ENCODE peak calls at places on chromosome 14, in four cellular contexts. C is stomach, N is astrocyte of the spinal cord, X is IMR-90. S is an unnamed sample.

GRCh38 chr14:67221248-67221981 is 19.8 kb upstream of the PALS1 start:
- DNase-seq in C (no peak), N (peak; percentile 79), X (peak; percentile 80), S (peak; percentile 18)

GRCh38 chr14:52360831-52361230 is 46.7 kb downstream of the PTGER2 start:
- DNase-seq in C (peak; percentile 46), N (no peak), X (no peak), S (no peak)

GRCh38 chr14:87745507-87746118 is 247.4 kb downstream of the GALC start:
- DNase-seq in C (no peak), N (peak; percentile 2), X (peak; percentile 7), S (peak; percentile 53)

GRCh38 chr14:69263364-69263763 is 3.4 kb downstream of the GALNT16 start:
- DNase-seq in C (no peak), N (peak; percentile 93), X (peak; percentile 93), S (peak; percentile 99)

GRCh38 chr14:81401420-81402122 is 1.4 kb upstream of the STON2 start:
- DNase-seq in C (no peak), N (peak; percentile 97), X (peak; percentile 64), S (peak; percentile 97)

GRCh38 chr14:91899213-91899612 is 31.9 kb upstream of the TC2N start:
- DNase-seq in C (peak; percentile 70), N (no peak), X (no peak), S (no peak)

GRCh38 chr14:97262336-97262735 is 465.2 kb downstream of the VRK1 start:
- DNase-seq in C (no peak), N (no peak), X (no peak), S (no peak)

GRCh38 chr14:92633724-92634123 is 114.7 kb downstream of the LGMN start:
- DNase-seq in C (no peak), N (peak; percentile 32), X (peak; percentile 78), S (peak; percentile 54)

GRCh38 chr14:25049559-25050493 is at the start of gene STXBP6:
- DNase-seq in C (peak; percentile 77), N (peak; percentile 45), X (peak; percentile 65), S (peak; percentile 42)

GRCh38 chr14:92546347-92547053 is 32.9 kb downstream of the RIN3 start:
- DNase-seq in C (no peak), N (peak; percentile 43), X (peak; percentile 82), S (peak; percentile 51)

GRCh38 chr14:63269561-63270225 is 49.0 kb downstream of the GPHB5 start:
- DNase-seq in C (no peak), N (no peak), X (no peak), S (peak; percentile 9)

GRCh38 chr14:63493246-63493645 is 49.9 kb downstream of the PPP2R5E start:
- DNase-seq in C (no peak), N (no peak), X (peak; percentile 33), S (peak; percentile 32)

GRCh38 chr14:55373784-55374725 is 37.6 kb downstream of the ATG14 start:
- DNase-seq in C (no peak), N (peak; percentile 56), X (peak; percentile 77), S (peak; percentile 53)

GRCh38 chr14:102723650-102724049 is 53.6 kb upstream of the TRAF3 start:
- DNase-seq in C (no peak), N (no peak), X (no peak), S (no peak)

GRCh38 chr14:79543966-79544365 is 667.3 kb downstream of the DIO2 start:
- DNase-seq in C (no peak), N (peak; percentile 82), X (peak; percentile 66), S (peak; percentile 58)

GRCh38 chr14:29348504-29348903 is 579.1 kb downstream of the PRKD1 start:
- DNase-seq in C (no peak), N (no peak), X (peak; percentile 21), S (peak; percentile 67)

GRCh38 chr14:25431211-25432076 is 381.5 kb upstream of the STXBP6 start:
- DNase-seq in C (peak; percentile 32), N (no peak), X (no peak), S (peak; percentile 32)

GRCh38 chr14:100575266-100575995 is 11.8 kb downstream of the BEGAIN start:
- DNase-seq in C (no peak), N (no peak), X (no peak), S (no peak)

GRCh38 chr14:77097689-77098469 is at the start of gene CIPC:
- DNase-seq in C (peak; percentile 100), N (peak; percentile 99), X (peak; percentile 98), S (peak; percentile 97)

GRCh38 chr14:77098470-77099353 is 654 bp downstream of the CIPC start:
- DNase-seq in C (peak; percentile 54), N (no peak), X (no peak), S (no peak)

GRCh38 chr14:77097006-77097688 is 911 bp upstream of the CIPC start:
- DNase-seq in C (no peak), N (peak; percentile 45), X (peak; percentile 28), S (peak; percentile 57)

GRCh38 chr14:77100961-77101360 is 2.9 kb downstream of the CIPC start:
- DNase-seq in C (no peak), N (no peak), X (peak; percentile 27), S (peak; percentile 21)

GRCh38 chr14:77099425-77100167 is 1.5 kb downstream of the CIPC start:
- DNase-seq in C (no peak), N (peak; percentile 71), X (peak; percentile 78), S (peak; percentile 83)
- H3K4me3 ChIP-seq in C (peak overlapping the region; percentile 94), N (no peak overlapping the region), X (peak overlapping the region; percentile 82), S (peak overlapping the region; percentile 99)

GRCh38 chr14:99229654-99230215 is 42.3 kb downstream of the BCL11B start:
- DNase-seq in C (no peak), N (no peak), X (no peak), S (no peak)

GRCh38 chr14:99232406-99233214 is 39.4 kb downstream of the BCL11B start:
- DNase-seq in C (no peak), N (no peak), X (no peak), S (no peak)

GRCh38 chr14:99230271-99231141 is 41.5 kb downstream of the BCL11B start:
- DNase-seq in C (no peak), N (no peak), X (no peak), S (no peak)

GRCh38 chr14:99231850-99232401 is 40.1 kb downstream of the BCL11B start:
- DNase-seq in C (no peak), N (no peak), X (no peak), S (no peak)

DNA sequence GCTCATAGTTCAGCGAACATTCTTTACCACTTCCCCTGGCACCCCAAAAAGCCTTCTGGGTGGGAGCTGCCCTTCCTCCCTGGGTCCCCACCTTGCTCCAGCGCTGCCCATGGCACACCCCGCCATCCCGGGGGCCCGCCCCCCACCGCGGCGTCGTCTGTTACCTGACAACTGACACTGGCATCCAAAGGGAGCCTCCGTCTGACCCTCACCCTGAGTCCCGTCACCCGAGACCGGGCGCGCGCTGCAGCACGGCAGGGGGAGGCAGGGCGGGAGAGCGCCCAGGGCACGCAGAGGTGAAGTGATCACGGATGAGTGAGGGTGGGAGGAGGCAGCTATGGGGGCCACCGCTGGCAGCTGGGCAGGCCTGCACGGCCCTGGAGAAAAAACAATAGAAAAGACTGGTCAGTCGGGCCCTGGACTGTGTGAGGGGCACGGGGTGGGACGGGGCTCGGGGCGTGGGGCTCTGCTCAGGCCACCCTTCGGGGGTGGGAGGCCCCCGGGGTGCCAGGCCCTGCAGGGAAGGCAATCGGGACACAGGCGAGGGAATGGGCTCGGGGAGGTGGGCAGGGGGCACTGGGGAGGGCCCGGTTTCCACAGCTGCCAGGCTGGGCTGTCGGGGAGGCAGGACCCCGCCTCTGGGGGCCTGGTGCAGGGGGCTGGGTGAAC is 40.7 kb downstream of the BCL11B start:
- DNase-seq in C (no peak), N (no peak), X (no peak), S (no peak)
- H3K4me3 ChIP-seq in C (no peak overlapping the region), N (no peak overlapping the region), X (no peak overlapping the region), S (no peak overlapping the region)

GRCh38 chr14:60622210-60622919 is 26.9 kb downstream of the SIX1 start:
- DNase-seq in C (no peak), N (peak; percentile 80), X (peak; percentile 26), S (peak; percentile 80)
- H3K4me3 ChIP-seq in C (no peak overlapping the region), N (no peak overlapping the region), X (no peak overlapping the region), S (no peak overlapping the region)

DNA sequence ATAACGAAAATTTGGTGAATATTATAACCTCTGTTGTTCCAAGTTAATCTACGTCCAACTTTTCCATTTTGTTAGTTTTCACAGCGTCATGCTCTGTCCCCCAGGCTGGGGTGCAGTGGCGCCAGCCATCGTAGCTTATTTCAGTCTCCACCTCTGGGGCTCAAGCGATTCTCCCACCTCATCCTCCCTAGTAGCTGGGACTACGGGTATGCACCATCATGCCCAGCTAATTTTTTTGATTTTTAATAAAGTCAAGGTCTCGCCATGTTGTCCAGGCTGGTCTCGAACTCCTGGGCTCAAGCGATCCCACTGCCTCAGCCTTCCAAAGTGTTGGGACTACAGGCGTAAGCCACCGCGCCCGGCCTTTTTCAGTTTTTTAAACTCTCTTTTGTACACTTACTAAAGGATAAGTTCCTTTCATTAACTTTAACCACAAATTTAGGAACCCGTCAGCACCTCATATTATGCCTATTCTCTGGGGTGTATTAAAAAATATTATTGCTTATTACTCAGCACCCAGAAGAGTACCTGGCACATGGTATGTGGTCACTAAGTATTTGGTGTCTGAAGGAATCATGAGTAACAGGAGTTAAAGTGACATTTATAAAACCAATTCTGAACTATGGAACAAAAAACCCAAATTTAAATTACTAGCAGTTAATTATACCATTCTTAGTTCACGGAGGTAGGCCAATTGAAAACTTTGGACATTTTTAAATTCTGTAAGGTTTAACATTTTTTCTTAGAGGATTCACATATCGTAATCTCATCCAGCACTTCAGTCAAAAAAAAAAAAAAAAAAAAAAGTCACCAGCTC is 925 bp upstream of the MIPOL1 start:
- DNase-seq in C (no peak), N (no peak), X (no peak), S (peak; percentile 42)
- H3K4me3 ChIP-seq in C (peak overlapping the region; percentile 63), N (peak overlapping the region; percentile 77), X (peak overlapping the region; percentile 67), S (peak overlapping the region; percentile 81)

DNA sequence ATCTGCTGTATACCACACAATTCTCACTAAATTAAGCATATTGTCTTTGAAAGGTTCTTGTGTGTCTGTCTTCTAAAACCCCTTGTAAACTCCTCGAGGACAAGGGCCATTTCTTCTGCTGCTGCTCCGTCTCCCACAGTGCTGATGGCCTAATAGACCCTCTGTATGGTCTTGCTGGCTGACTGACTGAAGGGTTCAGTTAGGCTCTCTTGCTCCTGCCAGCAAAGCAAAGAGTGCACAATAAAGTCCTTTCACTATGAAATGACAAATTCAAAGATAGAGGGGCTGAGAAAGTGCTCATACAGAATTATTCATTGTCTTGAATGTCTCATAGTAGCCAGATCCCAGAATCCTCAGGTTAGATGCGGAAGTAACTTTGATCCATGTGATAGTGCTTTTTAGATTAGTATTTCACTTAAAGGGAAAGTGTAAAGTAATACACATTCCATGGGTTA is 14.3 kb upstream of the RIOX1 start:
- DNase-seq in C (no peak), N (no peak), X (no peak), S (no peak)
- H3K4me3 ChIP-seq in C (no peak overlapping the region), N (no peak overlapping the region), X (no peak overlapping the region), S (no peak overlapping the region)

GRCh38 chr14:71586131-71586893 is 345.9 kb upstream of the RGS6 start:
- DNase-seq in C (no peak), N (peak; percentile 69), X (peak; percentile 59), S (peak; percentile 48)
- H3K4me3 ChIP-seq in C (peak overlapping the region; percentile 31), N (peak overlapping the region; percentile 35), X (peak overlapping the region; percentile 23), S (peak overlapping the region; percentile 20)

GRCh38 chr14:104966261-104967143 is 11.7 kb downstream of the AHNAK2 start:
- DNase-seq in C (no peak), N (no peak), X (no peak), S (no peak)
- H3K4me3 ChIP-seq in C (no peak overlapping the region), N (no peak overlapping the region), X (no peak overlapping the region), S (no peak overlapping the region)

GRCh38 chr14:60250318-60251035 is 1.5 kb downstream of the PPM1A start:
- DNase-seq in C (no peak), N (peak; percentile 38), X (peak; percentile 9), S (peak; percentile 33)

GRCh38 chr14:60251877-60252276 is 2.9 kb downstream of the PPM1A start:
- DNase-seq in C (no peak), N (no peak), X (no peak), S (no peak)

GRCh38 chr14:60254176-60254575 is 5.2 kb downstream of the PPM1A start:
- DNase-seq in C (no peak), N (no peak), X (no peak), S (no peak)

GRCh38 chr14:60252630-60253029 is 3.6 kb downstream of the PPM1A start:
- DNase-seq in C (no peak), N (no peak), X (no peak), S (no peak)

GRCh38 chr14:60253649-60254048 is 4.6 kb downstream of the PPM1A start:
- DNase-seq in C (no peak), N (no peak), X (no peak), S (no peak)
- H3K4me3 ChIP-seq in C (no peak overlapping the region), N (no peak overlapping the region), X (no peak overlapping the region), S (no peak overlapping the region)